ENCODE peak calls at places on chromosomes 1 and 21, in six cellular contexts. T, R, I, Z, P and E are unnamed samples.
A peak's percentile ranks its signal among the peaks of the same experiment; 100 is the strongest.

GRCh38 chr1:198676253-198676652 is 37.4 kb downstream of the PTPRC start:
- DNase-seq in P (no peak), Z (no peak), I (no peak), T (no peak), R (no peak), E (no peak)

GRCh38 chr21:45957986-45958610 is 23.5 kb upstream of the COL6A1 start:
- DNase-seq in R (no peak), P (peak; percentile 63), I (no peak), Z (peak; percentile 51), T (peak; percentile 69), E (peak; percentile 82)

GRCh38 chr1:6958407-6958806 is 173.2 kb downstream of the CAMTA1 start:
- DNase-seq in I (no peak), R (no peak), Z (no peak), P (peak; percentile 67), T (no peak), E (no peak)

GRCh38 chr1:229117664-229118300 is 153.1 kb upstream of the RAB4A start:
- DNase-seq in R (peak; percentile 82), P (peak; percentile 81), Z (peak; percentile 68), I (peak; percentile 46), T (peak; percentile 71), E (peak; percentile 94)

GRCh38 chr21:42112223-42112622 is 41.1 kb downstream of the UMODL1 start:
- DNase-seq in T (no peak), Z (no peak), R (no peak), I (no peak), P (no peak), E (no peak)

GRCh38 chr1:200075938-200076546 is 48.5 kb downstream of the NR5A2 start:
- DNase-seq in P (peak; percentile 23), T (no peak), I (no peak), Z (no peak), R (peak; percentile 25), E (no peak)

GRCh38 chr1:11838349-11839272 is 9.0 kb downstream of the NPPA start:
- DNase-seq in Z (peak; percentile 82), I (peak; percentile 62), R (peak; percentile 81), P (peak; percentile 73), T (peak; percentile 76), E (peak; percentile 86)

GRCh38 chr1:45617618-45618017 is 6.2 kb downstream of the CCDC17 start:
- DNase-seq in P (no peak), I (no peak), T (no peak), Z (no peak), R (no peak), E (no peak)

GRCh38 chr1:100924212-100924611 is 28.3 kb downstream of the SLC30A7 start:
- DNase-seq in Z (no peak), P (no peak), T (no peak), I (no peak), R (no peak), E (no peak)

GRCh38 chr1:234727018-234727757 is 117.2 kb upstream of the IRF2BP2 start:
- DNase-seq in I (no peak), R (no peak), Z (no peak), T (no peak), P (no peak), E (peak; percentile 48)

GRCh38 chr1:26328597-26328996 is 10.8 kb downstream of the CD52 start:
- DNase-seq in Z (no peak), P (no peak), T (no peak), R (no peak), I (no peak), E (no peak)

GRCh38 chr1:16122361-16122881 is 33.4 kb downstream of the EPHA2 start:
- DNase-seq in P (no peak), R (no peak), I (no peak), Z (no peak), T (peak; percentile 26), E (no peak)

GRCh38 chr1:83928396-83928795 is 70.5 kb downstream of the TTLL7 start:
- DNase-seq in R (no peak), P (no peak), I (no peak), Z (no peak), T (no peak), E (no peak)

GRCh38 chr1:89041055-89041707 is 18.5 kb upstream of the GBP3 start:
- DNase-seq in T (no peak), P (no peak), R (no peak), Z (no peak), I (no peak), E (no peak)

DNA sequence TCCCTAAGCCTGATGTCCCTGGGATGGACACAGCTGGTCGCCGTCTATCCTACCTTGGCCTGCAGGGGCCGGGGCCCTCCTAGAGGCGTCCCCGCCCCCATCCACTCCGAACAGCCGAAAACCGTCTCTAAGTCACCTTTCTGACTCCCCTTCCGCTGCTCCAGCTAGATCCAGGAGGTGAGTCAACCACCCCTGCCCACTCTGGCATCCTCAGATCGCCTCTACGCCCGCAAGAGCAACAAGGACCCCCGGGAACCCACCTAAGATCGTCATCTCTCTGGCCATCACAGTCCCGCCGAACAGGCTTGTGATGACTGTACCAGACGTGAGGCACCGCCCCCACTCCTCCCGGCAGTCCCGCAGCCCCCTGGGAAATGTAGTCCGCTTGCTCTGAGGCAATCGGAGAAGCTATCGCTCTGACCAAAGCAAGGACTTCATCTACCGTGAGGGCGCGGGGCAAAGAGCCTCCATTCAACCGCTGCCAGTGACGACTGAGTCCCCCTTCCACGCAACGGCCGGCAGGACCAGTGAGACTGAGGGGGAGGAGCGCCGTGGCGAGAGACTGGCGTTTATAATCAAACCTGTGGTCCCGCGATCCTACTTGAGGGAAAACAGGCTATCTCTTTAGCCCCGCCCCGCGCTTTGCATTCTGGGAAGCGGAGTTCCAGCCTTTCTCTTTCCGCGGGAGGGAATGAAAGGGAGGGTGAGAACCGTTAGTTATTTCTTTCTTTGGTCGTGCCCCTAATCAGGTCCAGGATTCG is at the start of gene HSPA13:
- DNase-seq in R (peak; percentile 100), I (peak; percentile 100), Z (peak; percentile 100), T (peak; percentile 100), P (peak; percentile 99), E (peak; percentile 100)
- TF ChIP-seq POLR2A in R (peak; percentile 89), I (peak; percentile 82), Z (peak; percentile 69), T (no peak), P (peak; percentile 80), E (peak; percentile 61)

GRCh38 chr1:184559117-184559713 is 172.4 kb downstream of the C1orf21 start:
- DNase-seq in R (no peak), Z (no peak), P (no peak), T (no peak), I (no peak), E (no peak)

GRCh38 chr1:184567016-184567415 is 180.2 kb downstream of the C1orf21 start:
- DNase-seq in T (no peak), I (no peak), R (no peak), Z (no peak), P (no peak), E (no peak)

GRCh38 chr1:184567648-184568047 is 180.8 kb downstream of the C1orf21 start:
- DNase-seq in P (no peak), R (no peak), T (no peak), I (no peak), Z (no peak), E (no peak)

GRCh38 chr1:184562801-184563200 is 176.0 kb downstream of the C1orf21 start:
- DNase-seq in I (no peak), Z (no peak), R (no peak), T (no peak), P (no peak), E (no peak)

GRCh38 chr1:184563308-184563707 is 176.5 kb downstream of the C1orf21 start:
- DNase-seq in P (no peak), I (peak; percentile 32), R (no peak), Z (no peak), T (no peak), E (no peak)
- TF ChIP-seq CTCF in P (peak; percentile 52), I (peak; percentile 27), R (no peak), Z (peak; percentile 59), T (peak; percentile 52), E (no peak)

GRCh38 chr1:58855351-58856165 is 71.7 kb upstream of the JUN start:
- DNase-seq in R (no peak), Z (no peak), I (no peak), T (no peak), P (no peak), E (no peak)

GRCh38 chr1:58861076-58861475 is 77.2 kb upstream of the JUN start:
- DNase-seq in I (no peak), P (no peak), Z (no peak), R (no peak), T (no peak), E (no peak)

GRCh38 chr1:58857673-58858343 is 74.0 kb upstream of the JUN start:
- DNase-seq in P (no peak), Z (no peak), T (no peak), I (no peak), R (no peak), E (no peak)

GRCh38 chr1:58859769-58860455 is 76.1 kb upstream of the JUN start:
- DNase-seq in Z (no peak), R (no peak), I (no peak), T (no peak), P (no peak), E (no peak)

GRCh38 chr1:58858344-58858673 is 74.5 kb upstream of the JUN start:
- DNase-seq in I (no peak), T (no peak), R (no peak), P (no peak), Z (peak; percentile 58), E (no peak)
- H3K27me3 ChIP-seq in I (no peaks in the 10 kb centered on the region), T (no peaks in the 10 kb centered on the region), R (no peaks in the 10 kb centered on the region), P (no peaks in the 10 kb centered on the region), Z (no peaks in the 10 kb centered on the region), E (no peaks in the 10 kb centered on the region)

DNA sequence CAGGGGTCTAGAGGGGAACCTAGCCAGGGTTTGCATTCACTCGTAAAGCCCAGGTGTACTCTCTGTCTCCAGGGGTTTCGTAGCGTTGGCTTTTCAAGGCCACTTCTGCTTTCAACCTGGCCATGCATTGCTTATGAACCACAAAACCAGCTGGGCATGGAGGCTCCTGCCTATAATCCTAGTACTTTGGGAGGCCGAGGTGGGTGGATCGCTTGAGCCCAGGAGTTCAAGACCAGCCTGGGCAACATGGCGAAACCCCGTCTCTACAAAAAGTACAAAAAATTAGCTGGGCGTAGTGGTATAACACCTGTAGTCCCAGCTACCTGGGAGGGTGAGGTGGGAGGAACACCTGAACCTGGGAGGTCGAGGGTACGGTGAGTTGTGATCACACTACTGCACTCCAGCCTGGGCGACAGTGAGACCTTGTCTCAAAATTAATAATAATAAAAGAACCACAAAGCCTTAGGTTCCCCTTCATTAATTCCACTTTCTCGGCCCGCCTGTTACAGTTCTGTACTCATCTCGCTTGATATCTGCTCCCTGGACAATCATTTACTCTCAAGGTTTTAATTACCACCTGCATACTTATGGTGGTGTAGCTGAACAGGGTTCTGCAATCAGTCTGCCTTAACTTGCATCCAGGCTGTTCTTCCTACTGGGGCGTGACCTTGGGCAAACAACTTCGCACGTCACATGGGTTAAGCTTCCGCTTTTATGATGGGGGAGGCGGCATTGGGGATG is 6.1 kb downstream of the SLC16A4 start:
- DNase-seq in P (no peak), I (no peak), R (no peak), T (no peak), Z (peak; percentile 89), E (no peak)
- TF ChIP-seq POLR2A in P (no peak), I (no peak), R (no peak), T (no peak), Z (no peak), E (no peak)

DNA sequence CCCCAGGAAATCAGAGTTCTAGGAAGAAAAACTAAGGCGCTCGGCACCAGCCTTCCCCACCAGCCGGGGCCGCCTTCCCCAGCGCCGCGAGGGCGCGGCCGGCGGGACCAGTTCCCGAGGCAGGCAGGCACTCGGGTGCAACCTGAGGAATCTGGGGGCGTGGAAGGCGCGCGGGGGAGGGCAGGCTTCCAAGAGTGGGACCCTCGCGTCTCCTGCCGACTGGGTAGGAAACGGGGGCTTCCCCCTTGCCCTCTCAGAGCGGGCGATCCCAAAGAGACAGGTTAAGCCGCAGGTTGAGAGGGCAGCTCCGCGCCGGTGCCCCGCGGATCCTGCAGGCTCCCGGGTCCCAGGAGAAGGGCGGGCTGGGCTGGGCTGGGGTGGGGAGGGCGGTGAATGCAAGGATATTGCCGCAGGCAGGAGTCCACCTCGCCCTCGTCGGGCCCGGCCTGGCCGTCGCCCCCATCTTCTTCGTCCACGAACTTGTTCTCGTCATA is 424 bp downstream of the ARPC5 start:
- DNase-seq in Z (peak; percentile 63), I (no peak), R (peak; percentile 31), P (peak; percentile 44), T (peak; percentile 54), E (peak; percentile 78)
- TF ChIP-seq CTCF in Z (no peak), I (no peak), R (no peak), P (no peak), T (no peak), E (no peak)